ENCODE peak calls at places on chromosomes 6 and 20, in eight cellular contexts. D is IMR-90, T is HepG2, G is A549, W is GM12878, Z is H1, A is endothelial cell of umbilical vein, J is K562. V is an unnamed sample.

GRCh38 chr6:125307150-125307838 is 5.5 kb upstream of the HDDC2 start:
- DNase-seq in G (peak; percentile 38), D (peak; percentile 27), Z (no peak), W (no peak), T (peak; percentile 33), A (no peak), J (peak; percentile 78), V (no peak)

GRCh38 chr6:11909696-11910132 is 102.4 kb upstream of the HIVEP1 start:
- DNase-seq in T (no peak), G (no peak), J (no peak), D (peak; percentile 72), Z (no peak), W (no peak), A (no peak), V (no peak)

GRCh38 chr20:45347936-45348809 is at the start of gene SDC4:
- DNase-seq in Z (no peak), T (no peak), A (peak; percentile 44), J (peak; percentile 87), W (no peak), D (peak; percentile 63), G (peak; percentile 51), V (no peak)

GRCh38 chr20:54148947-54149764 is 24.6 kb downstream of the CYP24A1 start:
- DNase-seq in J (no peak), W (no peak), D (no peak), T (peak; percentile 94), A (no peak), G (peak; percentile 99), Z (no peak), V (peak; percentile 93)

GRCh38 chr6:156645106-156645505 is 132.1 kb upstream of the ARID1B start:
- DNase-seq in A (no peak), Z (no peak), W (no peak), G (no peak), J (no peak), D (peak; percentile 42), T (no peak), V (no peak)

GRCh38 chr6:96467814-96468213 is 53.8 kb upstream of the UFL1 start:
- DNase-seq in J (no peak), Z (no peak), D (no peak), A (no peak), W (no peak), T (no peak), G (no peak), V (no peak)

GRCh38 chr20:11847827-11848226 is 69.9 kb upstream of the BTBD3 start:
- DNase-seq in T (no peak), J (no peak), D (no peak), W (no peak), G (no peak), A (peak; percentile 33), Z (no peak), V (no peak)

GRCh38 chr6:90216081-90216977 is 80.3 kb downstream of the BACH2 start:
- DNase-seq in D (peak; percentile 35), J (no peak), W (no peak), Z (no peak), G (peak; percentile 38), T (peak; percentile 33), A (peak; percentile 60), V (no peak)

GRCh38 chr20:24825591-24825990 is 123.5 kb upstream of the CST7 start:
- DNase-seq in G (no peak), J (no peak), W (no peak), A (no peak), D (no peak), Z (no peak), T (no peak), V (no peak)

GRCh38 chr6:141677598-141678211 is 455.0 kb upstream of the GJE1 start:
- DNase-seq in D (peak; percentile 47), Z (no peak), G (peak; percentile 30), T (peak; percentile 43), J (no peak), A (peak; percentile 43), W (no peak), V (peak; percentile 40)

DNA sequence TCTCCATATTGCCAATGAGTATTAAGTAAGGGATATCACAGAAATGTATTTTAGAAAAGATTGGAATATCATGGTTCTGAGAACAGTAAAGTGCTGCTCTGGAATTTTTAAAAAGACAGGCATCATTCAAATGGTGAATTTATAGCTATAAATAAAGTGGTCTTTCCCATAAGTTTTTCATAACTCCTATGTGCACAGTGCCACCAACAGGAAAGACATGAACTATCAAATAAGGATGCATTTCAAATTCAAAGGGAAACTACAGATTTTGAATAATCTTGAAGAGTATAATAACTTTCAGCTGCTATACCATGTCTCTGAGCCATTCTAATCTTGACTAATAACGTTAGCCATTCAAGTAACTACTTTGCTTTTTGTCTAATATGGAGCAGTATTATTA is 456.8 kb upstream of the GJE1 start:
- DNase-seq in T (no peak), G (peak; percentile 1), W (no peak), Z (no peak), J (no peak), A (peak; percentile 26), D (peak; percentile 27), V (peak; percentile 18)
- H3K4me2 ChIP-seq in T (no peak overlapping the region), G (no peak overlapping the region), W (no peak overlapping the region), Z (no peak overlapping the region), J (no peak overlapping the region), A (no peak overlapping the region), D (no peak overlapping the region), V (no peak overlapping the region)

DNA sequence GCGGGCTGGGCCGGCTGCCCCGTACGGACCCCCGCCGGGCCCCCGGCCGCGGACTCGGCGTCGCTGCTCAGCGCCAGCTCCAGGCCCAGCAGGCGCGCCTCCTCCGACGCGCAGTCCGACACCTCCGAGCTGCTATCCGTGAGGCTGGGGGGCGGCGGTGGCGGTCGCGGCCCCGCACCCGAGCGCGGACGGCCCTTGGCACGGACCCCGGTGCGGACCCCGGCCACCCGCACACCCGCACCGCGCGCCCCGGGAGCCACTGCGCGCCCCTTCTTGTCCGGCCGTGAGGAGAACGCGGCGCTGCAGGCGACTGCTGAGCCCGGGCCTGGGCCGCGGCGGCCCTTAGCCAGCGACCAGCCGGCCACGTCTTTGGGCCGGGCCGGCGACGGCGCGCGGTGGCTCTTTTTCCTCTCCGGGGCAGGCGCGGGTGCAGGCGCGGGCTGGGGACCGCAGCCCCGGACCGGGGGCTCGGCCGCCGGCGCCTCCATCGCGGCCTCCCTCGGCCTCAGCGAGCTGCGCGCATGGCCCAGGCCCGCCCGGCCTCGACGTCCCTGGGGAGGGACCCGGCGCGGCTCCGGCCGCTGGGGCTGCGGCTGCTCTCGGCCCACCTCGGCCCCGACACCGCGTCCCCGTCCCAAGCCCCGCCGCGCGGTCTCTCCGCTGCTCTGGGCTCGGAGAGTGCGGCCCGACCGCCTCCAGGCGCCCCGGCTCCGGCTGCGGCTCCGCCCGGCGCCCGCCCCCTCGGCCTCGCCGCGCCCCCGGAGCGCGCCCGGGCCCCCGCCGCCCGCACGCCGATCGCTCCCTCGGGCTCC is 12.9 kb upstream of the TLDC2 start:
- DNase-seq in T (no peak), A (peak; percentile 19), Z (no peak), D (no peak), J (no peak), G (no peak), W (no peak), V (no peak)
- TF ChIP-seq POLR2A in T (no peak), A (no peak), Z (no peak), D (no peak), J (no peak), G (peak; percentile 54), W (peak; percentile 32), V (peak; percentile 35)

GRCh38 chr6:116370328-116370716 is 425 bp upstream of the DSE start:
- DNase-seq in Z (no peak), A (no peak), G (peak; percentile 41), J (no peak), T (no peak), D (no peak), W (no peak), V (peak; percentile 46)
- H3K27ac ChIP-seq in Z (peak overlapping the region; percentile 83), A (peak overlapping the region; percentile 32), G (peak overlapping the region; percentile 88), J (no peak overlapping the region), T (no peak overlapping the region), D (peak overlapping the region; percentile 98), W (peak overlapping the region; percentile 92), V (peak overlapping the region; percentile 78)

GRCh38 chr6:16336056-16336810 is 97.8 kb downstream of the GMPR start:
- DNase-seq in A (peak; percentile 56), J (no peak), T (no peak), Z (no peak), D (no peak), G (no peak), W (no peak), V (no peak)

GRCh38 chr6:16333580-16333979 is 95.2 kb downstream of the GMPR start:
- DNase-seq in G (peak; percentile 49), Z (no peak), W (no peak), D (peak; percentile 60), J (no peak), A (no peak), T (no peak), V (no peak)

GRCh38 chr6:16332175-16332542 is 93.8 kb downstream of the GMPR start:
- DNase-seq in J (peak; percentile 91), G (peak; percentile 69), D (peak; percentile 78), A (peak; percentile 89), T (peak; percentile 78), Z (peak; percentile 64), W (peak; percentile 78), V (no peak)

GRCh38 chr6:16335176-16335575 is 96.8 kb downstream of the GMPR start:
- DNase-seq in Z (no peak), A (no peak), G (no peak), J (no peak), D (no peak), T (no peak), W (no peak), V (no peak)

DNA sequence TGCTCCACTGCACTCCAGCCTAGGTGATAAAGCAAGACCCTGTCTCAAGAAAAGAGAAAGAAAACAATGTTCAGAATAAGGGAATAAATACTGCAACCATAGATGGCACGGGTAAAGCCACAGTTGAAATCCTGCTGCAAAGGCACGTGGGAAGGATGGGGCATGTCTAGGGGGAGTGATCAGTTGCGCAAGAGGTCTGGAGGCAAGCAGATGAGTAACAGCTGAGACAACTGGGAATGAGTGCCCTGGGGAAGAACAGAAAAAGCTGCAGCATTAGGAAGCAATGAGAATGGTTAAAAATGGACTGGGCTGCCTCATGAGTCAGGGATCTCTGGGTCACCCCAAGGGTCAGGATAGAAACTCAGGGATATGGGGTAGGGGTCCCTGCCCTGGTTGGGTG is 96.3 kb downstream of the GMPR start:
- DNase-seq in W (no peak), A (no peak), J (no peak), D (peak; percentile 94), Z (no peak), G (peak; percentile 53), T (no peak), V (no peak)
- H3K4me2 ChIP-seq in W (no peak overlapping the region), A (no peak overlapping the region), J (no peak overlapping the region), D (no peak overlapping the region), Z (no peak overlapping the region), G (peak overlapping the region; percentile 34), T (no peak overlapping the region), V (no peak overlapping the region)

GRCh38 chr20:47785900-47786762 is 850 bp upstream of the SULF2 start:
- DNase-seq in Z (no peak), J (peak; percentile 46), A (peak; percentile 85), G (peak; percentile 80), W (no peak), T (peak; percentile 82), D (peak; percentile 71), V (peak; percentile 64)
- TF ChIP-seq POLR2A in Z (no peak), J (no peak), A (no peak), G (no peak), W (no peak), T (no peak), D (no peak), V (no peak)